ENCODE peak calls at places on chromosomes 7 and 10, in seven cellular contexts. M, O, E, K, U, V and J are unnamed samples.

GRCh38 chr10:119541459-119542356 is 811 bp downstream of the RGS10 start:
- DNase-seq in E (no peak), V (peak; percentile 28), M (no peak), U (no peak), K (no peak), O (peak; percentile 7), J (no peak)

GRCh38 chr7:84913731-84914130 is 273.1 kb downstream of the SEMA3D start:
- DNase-seq in V (no peak), K (no peak), U (peak; percentile 9), M (no peak), O (peak; percentile 20), E (no peak), J (no peak)

GRCh38 chr10:137031-137430 is 1.8 kb downstream of the ZMYND11 start:
- DNase-seq in U (no peak), E (peak; percentile 46), K (no peak), V (no peak), O (no peak), M (no peak), J (no peak)

GRCh38 chr10:89644691-89644966 is 413 bp downstream of the PANK1 start:
- DNase-seq in V (no peak), K (no peak), E (peak; percentile 44), U (no peak), O (no peak), M (no peak), J (no peak)

GRCh38 chr7:137953692-137954470 is 48.0 kb downstream of the CREB3L2 start:
- DNase-seq in V (peak; percentile 43), O (peak; percentile 82), E (no peak), U (no peak), K (peak; percentile 67), M (no peak), J (no peak)

GRCh38 chr7:78039791-78040776 is 241.5 kb downstream of the PHTF2 start:
- DNase-seq in K (no peak), V (peak; percentile 23), E (peak; percentile 19), U (no peak), O (no peak), M (no peak), J (no peak)

GRCh38 chr10:129832582-129833249 is 131.4 kb downstream of the EBF3 start:
- DNase-seq in E (no peak), O (no peak), M (no peak), K (no peak), V (no peak), U (no peak), J (no peak)

GRCh38 chr10:127695431-127695830 is 41.6 kb upstream of the FOXI2 start:
- DNase-seq in U (no peak), O (no peak), M (no peak), V (no peak), E (no peak), K (no peak), J (no peak)

GRCh38 chr10:22686347-22686746 is 28.0 kb downstream of the PIP4K2A start:
- DNase-seq in O (no peak), U (no peak), K (no peak), M (no peak), V (no peak), E (no peak), J (no peak)

GRCh38 chr10:13206546-13207443 is 27.4 kb downstream of the UCMA start:
- DNase-seq in M (no peak), O (peak; percentile 24), E (no peak), K (no peak), V (no peak), U (no peak), J (peak; percentile 10)

GRCh38 chr7:15751191-15751701 is 64.8 kb upstream of the MEOX2 start:
- DNase-seq in O (no peak), V (no peak), M (no peak), U (no peak), K (no peak), E (no peak), J (no peak)

GRCh38 chr10:126421745-126422144 is 33.5 kb upstream of the ADAM12 start:
- DNase-seq in V (no peak), E (no peak), K (peak; percentile 63), O (peak; percentile 100), M (no peak), U (peak; percentile 95), J (peak; percentile 63)

GRCh38 chr10:70575486-70575873 is 27.1 kb downstream of the PRF1 start:
- DNase-seq in O (peak; percentile 29), U (no peak), K (no peak), E (no peak), V (no peak), M (no peak), J (no peak)

GRCh38 chr7:82886324-82886723 is 276.4 kb downstream of the PCLO start:
- DNase-seq in U (no peak), M (no peak), E (no peak), O (no peak), V (no peak), K (no peak), J (no peak)

GRCh38 chr7:48971173-48971572 is 46.8 kb downstream of the CDC14C start:
- DNase-seq in E (no peak), M (no peak), V (no peak), U (no peak), K (no peak), O (no peak), J (no peak)

GRCh38 chr10:92418891-92419290 is 127.9 kb downstream of the MARCHF5 start:
- DNase-seq in U (no peak), E (no peak), M (no peak), O (no peak), V (no peak), K (no peak), J (no peak)

GRCh38 chr10:129741978-129742741 is 221.9 kb downstream of the EBF3 start:
- DNase-seq in M (no peak), V (no peak), K (no peak), E (no peak), O (no peak), U (no peak), J (no peak)

GRCh38 chr7:112140600-112140999 is 65.6 kb downstream of the DOCK4 start:
- DNase-seq in U (no peak), M (no peak), V (no peak), E (no peak), O (no peak), K (no peak), J (no peak)

GRCh38 chr10:128729910-128730420 is 603.7 kb upstream of the MKI67 start:
- DNase-seq in V (no peak), M (no peak), O (no peak), E (no peak), K (no peak), U (no peak), J (no peak)

DNA sequence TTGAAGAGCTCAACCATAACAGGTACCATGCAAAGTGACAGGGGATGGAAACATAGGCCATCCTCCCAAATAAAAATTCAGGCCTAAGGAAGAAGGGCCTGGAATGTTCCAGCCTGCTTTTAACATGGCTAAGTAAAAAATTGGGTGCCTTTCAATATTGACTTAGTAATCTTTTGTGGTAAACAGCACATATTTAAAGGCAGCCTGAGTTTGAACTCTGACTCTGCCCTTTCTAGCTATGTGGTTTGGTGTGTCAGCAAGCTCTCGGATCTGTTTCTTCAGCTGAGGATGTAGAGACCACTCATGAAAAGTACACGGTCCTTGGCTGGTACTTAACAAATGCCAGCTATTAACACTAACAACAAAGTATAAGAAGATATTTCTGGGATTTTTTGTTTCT is 191.8 kb upstream of the CDCA7L start:
- DNase-seq in V (no peak), O (peak; percentile 72), E (no peak), K (no peak), M (no peak), U (no peak), J (no peak)
- H3K4me3 ChIP-seq in V (no peak overlapping the region), O (no peak overlapping the region), E (no peak overlapping the region), K (no peak overlapping the region), M (no peak overlapping the region), U (no peak overlapping the region), J (no peak overlapping the region)

DNA sequence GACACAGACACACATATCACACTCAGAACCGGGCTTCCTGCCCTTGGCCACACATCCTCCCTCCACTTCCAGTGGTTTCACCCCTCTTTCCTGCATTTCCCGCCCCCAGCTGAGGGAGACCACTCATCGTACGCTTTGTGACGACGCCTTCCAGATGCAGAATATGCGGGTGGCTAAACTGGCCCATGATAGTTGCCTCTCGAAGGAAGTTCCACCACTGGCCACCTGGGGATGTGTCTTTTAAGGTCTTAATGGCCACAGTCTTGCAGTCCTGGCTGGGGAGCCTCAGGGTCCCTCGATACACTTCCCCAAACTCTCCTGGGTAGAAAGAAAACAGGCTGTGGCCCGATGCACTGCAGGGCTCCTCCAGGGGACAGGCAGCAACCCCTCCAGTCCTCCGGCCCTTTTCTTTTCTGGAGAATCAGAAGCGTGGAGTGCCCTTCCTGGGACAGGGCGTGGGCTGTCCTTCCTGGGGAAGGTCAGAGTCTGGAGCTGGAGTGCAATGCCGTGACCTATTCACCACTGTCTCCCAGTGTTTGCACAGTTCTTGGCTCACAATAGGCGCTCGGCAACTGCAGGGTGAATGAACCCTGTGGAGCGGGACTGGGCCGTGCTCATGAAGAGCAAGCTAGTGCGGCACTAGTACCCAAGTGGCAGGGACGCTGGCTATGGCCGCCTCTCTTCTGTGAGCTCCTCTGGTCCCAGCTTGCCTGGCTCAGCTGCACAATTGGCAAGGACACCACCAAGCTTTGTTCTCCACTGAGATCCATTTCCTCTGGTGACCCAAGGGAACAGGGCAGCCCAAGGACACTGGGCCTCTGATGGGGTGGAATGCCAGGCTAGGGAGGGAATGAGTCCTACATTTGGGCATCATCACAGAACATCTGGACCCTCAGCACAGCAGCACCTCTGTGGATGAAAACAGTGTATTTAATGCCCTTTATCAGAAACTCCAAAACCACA is 13.2 kb downstream of the EPHA1 start:
- DNase-seq in E (no peak), K (no peak), V (no peak), U (no peak), M (no peak), O (no peak), J (no peak)
- TF ChIP-seq CTCF in E (no peak), K (peak; percentile 3), V (no peak), U (peak; percentile 22), M (no peak), O (peak; percentile 39), J (peak; percentile 8)

GRCh38 chr7:140695381-140695780 is 1.1 kb upstream of the NDUFB2 start:
- DNase-seq in V (no peak), E (no peak), M (peak; percentile 47), O (no peak), U (no peak), K (no peak), J (no peak)
- H3K4me3 ChIP-seq in V (no peak overlapping the region), E (no peak overlapping the region), M (no peak overlapping the region), O (no peak overlapping the region), U (no peak overlapping the region), K (no peak overlapping the region), J (no peak overlapping the region)

DNA sequence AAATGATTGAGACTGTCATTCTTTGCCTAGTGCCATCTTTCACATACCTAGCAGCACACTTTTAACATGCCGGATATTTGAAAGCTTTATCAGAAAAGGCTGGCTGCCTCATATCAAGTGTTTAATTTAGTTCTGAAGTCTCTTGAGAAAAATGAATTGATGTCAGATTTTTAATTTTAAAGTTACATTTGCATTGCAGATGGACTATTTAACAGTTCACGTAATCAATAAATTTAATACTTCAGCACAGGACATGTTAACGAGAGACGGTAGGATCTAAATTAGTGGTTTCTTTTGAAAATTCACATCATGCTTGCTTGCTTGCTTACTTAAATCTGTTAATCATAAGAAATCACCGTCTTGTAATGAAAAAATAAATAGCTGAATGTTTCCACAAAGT is 51.6 kb downstream of the COL1A2 start:
- DNase-seq in M (no peak), K (no peak), O (no peak), U (no peak), V (no peak), E (no peak), J (no peak)
- TF ChIP-seq CTCF in M (no peak), K (no peak), O (no peak), U (no peak), V (no peak), E (no peak), J (no peak)